ENCODE peak calls at places on chromosome 17, in five cellular contexts. N, R, J, B and A are unnamed samples.

GRCh38 chr17:72812823-72813222 is 279.7 kb downstream of the SLC39A11 start:
- DNase-seq in N (no peak), R (no peak), J (peak; percentile 86), B (no peak), A (peak; percentile 15)

GRCh38 chr17:50903604-50904521 is 37.7 kb upstream of the TOB1 start:
- DNase-seq in N (peak; percentile 60), R (no peak), J (peak; percentile 84), B (no peak), A (no peak)

GRCh38 chr17:44039829-44040635 is 25.3 kb upstream of the TMEM101 start:
- DNase-seq in N (no peak), R (no peak), J (peak; percentile 49), B (no peak), A (peak; percentile 22)

GRCh38 chr17:9792181-9792840 is 919 bp upstream of the DHRS7C start:
- DNase-seq in N (no peak), R (no peak), J (no peak), B (no peak), A (no peak)

GRCh38 chr17:72977768-72978417 is 114.6 kb downstream of the SLC39A11 start:
- DNase-seq in N (no peak), R (no peak), J (peak; percentile 61), B (no peak), A (no peak)

GRCh38 chr17:8706431-8706830 is 38.2 kb downstream of the CCDC42 start:
- DNase-seq in N (no peak), R (no peak), J (no peak), B (no peak), A (no peak)

GRCh38 chr17:45759761-45760160 is 24.4 kb upstream of the CRHR1 start:
- DNase-seq in N (no peak), R (no peak), J (no peak), B (no peak), A (no peak)

GRCh38 chr17:50290074-50290702 is 15.9 kb downstream of the TMEM92 start:
- DNase-seq in N (no peak), R (peak; percentile 84), J (peak; percentile 100), B (peak; percentile 98), A (peak; percentile 89)

GRCh38 chr17:18928726-18929125 is 23.2 kb upstream of the SLC5A10 start:
- DNase-seq in N (no peak), R (no peak), J (no peak), B (no peak), A (no peak)

GRCh38 chr17:20267459-20267842 is 199.9 kb downstream of the LGALS9B start:
- DNase-seq in N (peak; percentile 35), R (no peak), J (no peak), B (peak; percentile 13), A (no peak)

GRCh38 chr17:83122834-83123233 is 43.4 kb downstream of the METRNL start:
- DNase-seq in N (no peak), R (no peak), J (no peak), B (no peak), A (no peak)

GRCh38 chr17:50183439-50184001 is 17.7 kb downstream of the SGCA start:
- DNase-seq in N (no peak), R (no peak), J (peak; percentile 70), B (peak; percentile 54), A (no peak)

GRCh38 chr17:57388326-57388725 is 132.0 kb downstream of the MSI2 start:
- DNase-seq in N (no peak), R (no peak), J (no peak), B (no peak), A (no peak)

GRCh38 chr17:61200349-61200735 is 199.3 kb upstream of the TBX2 start:
- DNase-seq in N (no peak), R (no peak), J (peak; percentile 62), B (no peak), A (no peak)

GRCh38 chr17:38872671-38873385 is 3.0 kb downstream of the LASP1 start:
- DNase-seq in N (no peak), R (no peak), J (no peak), B (no peak), A (no peak)

GRCh38 chr17:47286198-47286914 is 32.7 kb downstream of the ITGB3 start:
- DNase-seq in N (no peak), R (no peak), J (peak; percentile 26), B (no peak), A (no peak)

GRCh38 chr17:7977039-7977438 is 25.4 kb upstream of the GUCY2D start:
- DNase-seq in N (no peak), R (no peak), J (no peak), B (no peak), A (no peak)

GRCh38 chr17:74736423-74737298 is at the start of gene RAB37:
- DNase-seq in N (peak; percentile 52), R (peak; percentile 63), J (no peak), B (peak; percentile 55), A (no peak)

GRCh38 chr17:82228842-82229685 is at the start of gene SLC16A3:
- DNase-seq in N (peak; percentile 80), R (peak; percentile 76), J (peak; percentile 75), B (peak; percentile 88), A (peak; percentile 95)

GRCh38 chr17:8941520-8941919 is 24.0 kb downstream of the PIK3R5 start:
- DNase-seq in N (peak; percentile 80), R (peak; percentile 33), J (no peak), B (no peak), A (no peak)

GRCh38 chr17:549197-550040 is 165.2 kb downstream of the VPS53 start:
- DNase-seq in N (no peak), R (no peak), J (peak; percentile 83), B (peak; percentile 65), A (peak; percentile 74)

GRCh38 chr17:79077587-79077986 is 3.0 kb downstream of the ENGASE start:
- DNase-seq in N (no peak), R (no peak), J (no peak), B (no peak), A (no peak)

GRCh38 chr17:79586131-79586530 is 24.7 kb downstream of the RBFOX3 start:
- DNase-seq in N (no peak), R (no peak), J (no peak), B (no peak), A (no peak)

GRCh38 chr17:77131919-77132318 is 8.8 kb upstream of the SEC14L1 start:
- DNase-seq in N (no peak), R (no peak), J (peak; percentile 70), B (peak; percentile 88), A (no peak)

GRCh38 chr17:33038740-33039139 is 47.1 kb downstream of the SPACA3 start:
- DNase-seq in N (peak; percentile 5), R (peak; percentile 55), J (peak; percentile 15), B (peak; percentile 33), A (peak; percentile 66)

GRCh38 chr17:76912585-76912984 is 44.4 kb downstream of the MGAT5B start:
- DNase-seq in N (no peak), R (no peak), J (no peak), B (no peak), A (no peak)